ENCODE peak calls at places on chromosomes 16 and 17, in eight cellular contexts. One of them, this sample, is unnamed.
A peak's percentile ranks its signal among the peaks of the same experiment; 100 is the strongest.

GRCh38 chr17:75602644-75603043 is 15.0 kb downstream of the MYO15B start:
- DNase-seq in spleen: no peak
- DNase-seq in testis: no peak
- DNase-seq in psoas muscle: no peak
- DNase-seq in HCT116: no peak
- DNase-seq in prostate gland: no peak
- DNase-seq in breast epithelium: no peak
- DNase-seq in stomach: no peak
- DNase-seq in this sample: no peak

GRCh38 chr17:37358098-37358829 is 17.5 kb upstream of the C17orf78 start:
- DNase-seq in breast epithelium: peak; percentile 32
- DNase-seq in HCT116: no peak
- DNase-seq in prostate gland: peak; percentile 68
- DNase-seq in psoas muscle: peak; percentile 41
- DNase-seq in testis: peak; percentile 71
- DNase-seq in spleen: peak; percentile 81
- DNase-seq in stomach: peak; percentile 43
- DNase-seq in this sample: no peak

GRCh38 chr16:51549836-51550235 is 398.8 kb upstream of the SALL1 start:
- DNase-seq in testis: no peak
- DNase-seq in spleen: no peak
- DNase-seq in prostate gland: no peak
- DNase-seq in stomach: no peak
- DNase-seq in psoas muscle: no peak
- DNase-seq in HCT116: no peak
- DNase-seq in breast epithelium: no peak
- DNase-seq in this sample: no peak

GRCh38 chr17:78748730-78749317 is 33.2 kb downstream of the CYTH1 start:
- DNase-seq in stomach: peak; percentile 62
- DNase-seq in testis: peak; percentile 61
- DNase-seq in psoas muscle: peak; percentile 45
- DNase-seq in prostate gland: peak; percentile 41
- DNase-seq in spleen: peak; percentile 92
- DNase-seq in breast epithelium: peak; percentile 57
- DNase-seq in HCT116: no peak
- DNase-seq in this sample: no peak

GRCh38 chr16:23408242-23409201 is 44.5 kb downstream of the COG7 start:
- DNase-seq in breast epithelium: no peak
- DNase-seq in HCT116: no peak
- DNase-seq in prostate gland: peak; percentile 41
- DNase-seq in psoas muscle: peak; percentile 19
- DNase-seq in spleen: peak; percentile 51
- DNase-seq in testis: no peak
- DNase-seq in stomach: no peak
- DNase-seq in this sample: no peak

GRCh38 chr17:18213666-18214270 is 11.7 kb upstream of the LLGL1 start:
- DNase-seq in HCT116: no peak
- DNase-seq in psoas muscle: no peak
- DNase-seq in breast epithelium: no peak
- DNase-seq in prostate gland: no peak
- DNase-seq in testis: no peak
- DNase-seq in spleen: no peak
- DNase-seq in stomach: no peak
- DNase-seq in this sample: no peak

GRCh38 chr17:73352261-73352660 is 40.5 kb upstream of the CDC42EP4 start:
- DNase-seq in HCT116: no peak
- DNase-seq in breast epithelium: no peak
- DNase-seq in psoas muscle: no peak
- DNase-seq in spleen: no peak
- DNase-seq in testis: no peak
- DNase-seq in prostate gland: no peak
- DNase-seq in stomach: no peak
- DNase-seq in this sample: no peak

GRCh38 chr17:10631048-10631700 is 25.9 kb downstream of the MYH3 start:
- DNase-seq in stomach: no peak
- DNase-seq in prostate gland: no peak
- DNase-seq in breast epithelium: no peak
- DNase-seq in spleen: peak; percentile 74
- DNase-seq in testis: peak; percentile 44
- DNase-seq in psoas muscle: no peak
- DNase-seq in HCT116: no peak
- DNase-seq in this sample: no peak

GRCh38 chr17:61400786-61401279 is 1.2 kb downstream of the TBX2 start:
- DNase-seq in testis: no peak
- DNase-seq in breast epithelium: no peak
- DNase-seq in psoas muscle: no peak
- DNase-seq in spleen: no peak
- DNase-seq in HCT116: no peak
- DNase-seq in prostate gland: no peak
- DNase-seq in stomach: no peak
- DNase-seq in this sample: no peak

GRCh38 chr16:30040221-30040620 is 9.2 kb upstream of the TLCD3B start:
- DNase-seq in stomach: no peak
- DNase-seq in prostate gland: no peak
- DNase-seq in breast epithelium: no peak
- DNase-seq in spleen: no peak
- DNase-seq in psoas muscle: no peak
- DNase-seq in testis: no peak
- DNase-seq in HCT116: no peak
- DNase-seq in this sample: no peak

GRCh38 chr17:38589462-38590114 is 16.2 kb downstream of the SRCIN1 start:
- DNase-seq in HCT116: no peak
- DNase-seq in stomach: no peak
- DNase-seq in testis: no peak
- DNase-seq in breast epithelium: no peak
- DNase-seq in psoas muscle: no peak
- DNase-seq in spleen: no peak
- DNase-seq in prostate gland: no peak
- DNase-seq in this sample: no peak
- H3K27me3 ChIP-seq in HCT116: no peaks in the 10 kb centered on the region
- H3K27me3 ChIP-seq in stomach: peaks cover 23% of the 10 kb centered on the region
- H3K27me3 ChIP-seq in testis: no peaks in the 10 kb centered on the region
- H3K27me3 ChIP-seq in breast epithelium: no peaks in the 10 kb centered on the region
- H3K27me3 ChIP-seq in psoas muscle: peaks cover 64% of the 10 kb centered on the region
- H3K27me3 ChIP-seq in spleen: peaks cover 30% of the 10 kb centered on the region
- H3K27me3 ChIP-seq in prostate gland: no peaks in the 10 kb centered on the region
- H3K27me3 ChIP-seq in this sample: peaks cover 67% of the 10 kb centered on the region

DNA sequence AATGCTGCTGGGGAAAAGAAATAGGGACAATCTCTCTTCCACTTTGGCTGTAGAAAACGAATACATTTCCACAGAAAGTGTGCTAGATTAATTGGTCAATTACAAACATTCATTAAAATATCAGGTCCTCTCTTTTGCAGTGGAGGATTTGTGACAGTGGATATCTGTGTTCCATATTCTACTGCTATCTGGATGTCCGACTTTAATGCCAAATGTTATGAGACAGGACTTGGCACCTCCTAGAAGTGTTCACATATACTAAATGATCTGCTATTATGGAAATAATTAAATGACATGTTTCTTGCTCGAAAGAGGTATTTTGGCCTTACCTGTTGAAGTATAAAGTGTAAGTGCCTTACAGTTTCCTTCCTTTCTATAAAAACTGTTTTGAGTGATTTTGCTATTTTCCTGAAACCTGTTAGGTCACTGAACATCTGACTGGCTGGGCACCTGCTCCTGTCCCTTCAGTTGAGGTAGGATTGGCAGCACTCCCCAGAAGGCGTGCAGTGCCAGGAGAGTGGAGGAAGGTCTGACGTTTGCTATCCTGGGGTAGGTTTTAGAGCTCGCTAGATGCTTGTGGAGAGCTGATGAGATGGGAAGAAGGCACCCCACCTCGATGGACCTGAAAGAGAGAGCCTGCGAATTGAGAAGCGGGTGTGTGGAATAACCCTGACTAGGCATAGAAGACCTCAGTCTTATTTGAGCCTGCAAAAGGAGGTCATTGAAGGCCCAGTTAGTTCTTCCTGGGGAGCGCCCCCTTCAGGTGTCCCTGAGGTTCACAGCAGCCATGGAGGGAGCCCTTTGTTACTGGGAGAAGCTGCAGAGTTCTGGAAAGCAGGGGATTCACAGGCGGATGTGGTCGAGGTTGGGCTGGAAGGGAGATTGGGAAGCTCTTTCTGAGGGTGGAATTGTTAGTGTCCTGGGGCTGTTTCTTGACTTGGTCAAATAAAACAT is 159.4 kb upstream of the ZNF267 start:
- DNase-seq in breast epithelium: no peak
- DNase-seq in HCT116: no peak
- DNase-seq in testis: no peak
- DNase-seq in prostate gland: no peak
- DNase-seq in spleen: no peak
- DNase-seq in stomach: no peak
- DNase-seq in psoas muscle: no peak
- DNase-seq in this sample: no peak
- TF ChIP-seq CTCF in breast epithelium: no peak
- TF ChIP-seq CTCF in HCT116: no peak
- TF ChIP-seq CTCF in testis: no peak
- TF ChIP-seq CTCF in prostate gland: no peak
- TF ChIP-seq CTCF in spleen: no peak
- TF ChIP-seq CTCF in stomach: no peak
- TF ChIP-seq CTCF in psoas muscle: no peak
- TF ChIP-seq CTCF in this sample: peak; percentile 36

GRCh38 chr17:58330544-58330996 is 2.0 kb upstream of the TSPOAP1 start:
- DNase-seq in HCT116: no peak
- DNase-seq in breast epithelium: no peak
- DNase-seq in testis: no peak
- DNase-seq in spleen: no peak
- DNase-seq in stomach: no peak
- DNase-seq in prostate gland: no peak
- DNase-seq in psoas muscle: no peak
- DNase-seq in this sample: no peak
- H3K4me3 ChIP-seq in HCT116: no peak overlapping the region
- H3K4me3 ChIP-seq in breast epithelium: peak overlapping the region; percentile 50
- H3K4me3 ChIP-seq in testis: peak overlapping the region; percentile 38
- H3K4me3 ChIP-seq in spleen: peak overlapping the region; percentile 96
- H3K4me3 ChIP-seq in stomach: peak overlapping the region; percentile 39
- H3K4me3 ChIP-seq in prostate gland: peak overlapping the region; percentile 12
- H3K4me3 ChIP-seq in psoas muscle: peak overlapping the region; percentile 52
- H3K4me3 ChIP-seq in this sample: no peak overlapping the region

GRCh38 chr17:38588775-38589174 is 17.0 kb downstream of the SRCIN1 start:
- DNase-seq in spleen: no peak
- DNase-seq in prostate gland: no peak
- DNase-seq in breast epithelium: no peak
- DNase-seq in psoas muscle: no peak
- DNase-seq in stomach: no peak
- DNase-seq in testis: no peak
- DNase-seq in HCT116: no peak
- DNase-seq in this sample: no peak
- H3K27me3 ChIP-seq in spleen: peaks cover 22% of the 10 kb centered on the region
- H3K27me3 ChIP-seq in prostate gland: no peaks in the 10 kb centered on the region
- H3K27me3 ChIP-seq in breast epithelium: no peaks in the 10 kb centered on the region
- H3K27me3 ChIP-seq in psoas muscle: peaks cover 63% of the 10 kb centered on the region
- H3K27me3 ChIP-seq in stomach: peaks cover 19% of the 10 kb centered on the region
- H3K27me3 ChIP-seq in testis: no peaks in the 10 kb centered on the region
- H3K27me3 ChIP-seq in HCT116: no peaks in the 10 kb centered on the region
- H3K27me3 ChIP-seq in this sample: peaks cover 61% of the 10 kb centered on the region

GRCh38 chr16:86018487-86018886 is 119.5 kb downstream of the IRF8 start:
- DNase-seq in HCT116: no peak
- DNase-seq in prostate gland: no peak
- DNase-seq in breast epithelium: no peak
- DNase-seq in stomach: no peak
- DNase-seq in testis: no peak
- DNase-seq in spleen: no peak
- DNase-seq in psoas muscle: peak; percentile 43
- DNase-seq in this sample: no peak

GRCh38 chr16:86016201-86016965 is 117.4 kb downstream of the IRF8 start:
- DNase-seq in psoas muscle: no peak
- DNase-seq in spleen: no peak
- DNase-seq in prostate gland: peak; percentile 20
- DNase-seq in HCT116: peak; percentile 61
- DNase-seq in breast epithelium: peak; percentile 28
- DNase-seq in stomach: no peak
- DNase-seq in testis: peak; percentile 54
- DNase-seq in this sample: peak; percentile 10

GRCh38 chr16:86020971-86021370 is 122.0 kb downstream of the IRF8 start:
- DNase-seq in prostate gland: no peak
- DNase-seq in spleen: no peak
- DNase-seq in HCT116: no peak
- DNase-seq in breast epithelium: no peak
- DNase-seq in testis: no peak
- DNase-seq in stomach: no peak
- DNase-seq in psoas muscle: no peak
- DNase-seq in this sample: no peak

GRCh38 chr16:86022381-86022960 is 123.5 kb downstream of the IRF8 start:
- DNase-seq in HCT116: no peak
- DNase-seq in breast epithelium: no peak
- DNase-seq in stomach: no peak
- DNase-seq in spleen: no peak
- DNase-seq in psoas muscle: no peak
- DNase-seq in prostate gland: no peak
- DNase-seq in testis: no peak
- DNase-seq in this sample: no peak

GRCh38 chr16:86019446-86020047 is 120.6 kb downstream of the IRF8 start:
- DNase-seq in psoas muscle: no peak
- DNase-seq in prostate gland: no peak
- DNase-seq in testis: peak; percentile 31
- DNase-seq in stomach: no peak
- DNase-seq in HCT116: no peak
- DNase-seq in breast epithelium: no peak
- DNase-seq in spleen: no peak
- DNase-seq in this sample: no peak
- TF ChIP-seq CTCF in psoas muscle: no peak
- TF ChIP-seq CTCF in prostate gland: no peak
- TF ChIP-seq CTCF in testis: no peak
- TF ChIP-seq CTCF in stomach: no peak
- TF ChIP-seq CTCF in HCT116: no peak
- TF ChIP-seq CTCF in breast epithelium: no peak
- TF ChIP-seq CTCF in spleen: no peak
- TF ChIP-seq CTCF in this sample: peak; percentile 29

DNA sequence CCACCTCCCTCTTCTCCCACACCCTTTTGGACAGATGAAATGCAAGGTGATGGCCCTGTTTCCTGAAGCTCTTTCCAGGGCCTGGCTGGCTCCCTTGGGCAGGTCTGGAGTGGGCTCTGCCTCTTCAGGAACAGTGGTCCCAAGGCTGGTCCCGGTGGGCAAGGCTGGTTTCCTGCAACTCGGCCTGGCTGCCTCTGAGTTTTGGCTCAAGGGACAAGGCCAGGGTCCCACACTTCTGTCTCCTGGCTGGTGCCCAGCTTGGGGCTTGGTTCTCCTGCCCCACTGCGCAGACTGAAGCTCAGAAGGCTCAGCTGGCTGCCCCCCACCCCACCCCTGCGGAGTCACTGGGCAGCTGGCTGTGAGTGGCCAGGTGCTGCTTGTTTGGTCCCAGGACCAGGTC is 3.8 kb upstream of the ACTG1 start:
- DNase-seq in psoas muscle: peak; percentile 22
- DNase-seq in spleen: peak; percentile 82
- DNase-seq in prostate gland: no peak
- DNase-seq in testis: no peak
- DNase-seq in breast epithelium: no peak
- DNase-seq in stomach: no peak
- DNase-seq in HCT116: no peak
- DNase-seq in this sample: no peak
- H3K4me3 ChIP-seq in psoas muscle: peak overlapping the region; percentile 86
- H3K4me3 ChIP-seq in spleen: peak overlapping the region; percentile 93
- H3K4me3 ChIP-seq in prostate gland: no peak overlapping the region
- H3K4me3 ChIP-seq in testis: no peak overlapping the region
- H3K4me3 ChIP-seq in breast epithelium: peak overlapping the region; percentile 98
- H3K4me3 ChIP-seq in stomach: peak overlapping the region; percentile 88
- H3K4me3 ChIP-seq in HCT116: peak overlapping the region; percentile 90
- H3K4me3 ChIP-seq in this sample: no peak overlapping the region